ENCODE peak calls at places on chromosomes 6 and 20, in six cellular contexts. U is dorsolateral prefrontal cortex; J is esophagus squamous epithelium; B is MM.1S; Q is upper lobe of left lung; I is CD8-positive, alpha-beta T cell. W is an unnamed sample.

GRCh38 chr20:22623211-22623610 is 38.8 kb upstream of the FOXA2 start:
- DNase-seq in U (no peak), J (no peak), B (no peak), Q (no peak), I (no peak), W (no peak)

GRCh38 chr6:4185419-4185818 is 50.0 kb upstream of the ECI2 start:
- DNase-seq in U (no peak), J (no peak), B (no peak), Q (no peak), I (no peak), W (no peak)

GRCh38 chr6:50862172-50862571 is 43.5 kb downstream of the TFAP2B start:
- DNase-seq in U (no peak), J (no peak), B (no peak), Q (no peak), I (no peak), W (no peak)

GRCh38 chr20:20843982-20844381 is 131.5 kb upstream of the RALGAPA2 start:
- DNase-seq in U (no peak), J (no peak), B (no peak), Q (no peak), I (no peak), W (no peak)

GRCh38 chr6:34985236-34985635 is 96.2 kb downstream of the ANKS1A start:
- DNase-seq in U (no peak), J (no peak), B (peak), Q (no peak), I (no peak), W (no peak)

GRCh38 chr6:7542065-7542877 is 800 bp downstream of the DSP start:
- DNase-seq in U (no peak), J (no peak), B (no peak), Q (peak), I (no peak), W (no peak)

GRCh38 chr20:53769041-53769440 is 175.4 kb upstream of the ZNF217 start:
- DNase-seq in U (no peak), J (no peak), B (no peak), Q (no peak), I (no peak), W (no peak)

GRCh38 chr6:163036251-163036650 is 308.5 kb downstream of the PACRG start:
- DNase-seq in U (no peak), J (no peak), B (no peak), Q (no peak), I (no peak), W (no peak)

GRCh38 chr6:82353848-82354247 is 9.8 kb upstream of the TPBG start:
- DNase-seq in U (no peak), J (no peak), B (no peak), Q (no peak), I (no peak), W (no peak)

GRCh38 chr6:65569505-65569904 is 137.5 kb downstream of the EYS start:
- DNase-seq in U (no peak), J (no peak), B (no peak), Q (no peak), I (no peak), W (no peak)

GRCh38 chr20:43398676-43399324 is 58.9 kb upstream of the SRSF6 start:
- DNase-seq in U (no peak), J (no peak), B (no peak), Q (no peak), I (no peak), W (no peak)

GRCh38 chr6:154197176-154197850 is 158.3 kb downstream of the OPRM1 start:
- DNase-seq in U (no peak), J (no peak), B (no peak), Q (no peak), I (no peak), W (no peak)

GRCh38 chr6:118542184-118542952 is 5.7 kb upstream of the PLN start:
- DNase-seq in U (no peak), J (no peak), B (no peak), Q (no peak), I (no peak), W (no peak)

GRCh38 chr6:169807699-169808607 is 56.5 kb downstream of the ERMARD start:
- DNase-seq in U (no peak), J (no peak), B (no peak), Q (no peak), I (no peak), W (no peak)

GRCh38 chr6:144297498-144298166 is 12.5 kb downstream of the UTRN start:
- DNase-seq in U (no peak), J (no peak), B (no peak), Q (no peak), I (no peak), W (no peak)
- H3K27ac ChIP-seq in U (no peak), J (no peak), B (no peak), Q (peak), I (no peak), W (no peak)

DNA sequence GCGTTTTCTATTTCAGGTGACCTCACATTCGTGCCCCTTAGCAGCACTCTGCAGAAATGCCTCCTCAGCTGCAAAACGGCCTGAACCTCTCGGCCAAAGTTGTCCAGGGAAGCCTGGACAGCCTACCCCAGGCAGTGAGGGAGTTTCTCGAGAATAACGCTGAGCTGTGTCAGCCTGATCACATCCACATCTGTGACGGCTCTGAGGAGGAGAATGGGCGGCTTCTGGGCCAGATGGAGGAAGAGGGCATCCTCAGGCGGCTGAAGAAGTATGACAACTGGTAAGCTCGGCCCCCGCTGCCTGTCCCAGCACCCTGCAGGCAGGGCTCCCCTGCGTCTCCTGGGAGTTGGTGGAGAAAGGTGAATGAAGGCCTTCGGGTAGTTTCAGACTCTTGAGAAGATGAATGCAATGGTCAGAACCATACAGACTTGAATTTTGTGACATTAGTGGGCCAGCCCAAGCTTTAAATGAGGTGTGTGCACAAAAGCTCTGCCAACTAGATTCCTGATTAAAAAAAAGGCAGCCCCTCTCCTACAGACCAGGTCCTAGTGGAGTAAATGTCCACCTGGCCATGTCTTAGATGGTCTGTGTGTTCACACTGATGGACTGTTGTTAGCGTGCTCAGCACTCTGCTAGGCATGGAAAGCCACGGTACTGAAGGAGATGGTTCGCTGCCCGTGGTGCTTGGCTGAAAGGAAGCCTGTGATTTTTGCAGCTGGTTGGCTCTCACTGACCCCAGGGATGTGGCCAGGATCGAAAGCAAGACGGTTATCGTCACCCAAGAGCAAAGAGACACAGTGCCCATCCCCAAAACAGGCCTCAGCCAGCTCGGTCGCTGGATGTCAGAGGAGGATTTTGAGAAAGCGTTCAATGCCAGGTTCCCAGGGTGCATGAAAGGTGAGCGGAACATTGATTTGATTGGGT is 708 bp downstream of the PCK1 start:
- DNase-seq in U (no peak), J (no peak), B (no peak), Q (no peak), I (no peak), W (no peak)
- H3K27ac ChIP-seq in U (no peak), J (no peak), B (no peak), Q (no peak), I (no peak), W (no peak)

GRCh38 chr6:138250513-138251247 is 32.4 kb upstream of the PBOV1 start:
- DNase-seq in U (peak), J (no peak), B (no peak), Q (peak), I (no peak), W (no peak)
- H3K27ac ChIP-seq in U (peak), J (no peak), B (no peak), Q (peak), I (no peak), W (no peak)

DNA sequence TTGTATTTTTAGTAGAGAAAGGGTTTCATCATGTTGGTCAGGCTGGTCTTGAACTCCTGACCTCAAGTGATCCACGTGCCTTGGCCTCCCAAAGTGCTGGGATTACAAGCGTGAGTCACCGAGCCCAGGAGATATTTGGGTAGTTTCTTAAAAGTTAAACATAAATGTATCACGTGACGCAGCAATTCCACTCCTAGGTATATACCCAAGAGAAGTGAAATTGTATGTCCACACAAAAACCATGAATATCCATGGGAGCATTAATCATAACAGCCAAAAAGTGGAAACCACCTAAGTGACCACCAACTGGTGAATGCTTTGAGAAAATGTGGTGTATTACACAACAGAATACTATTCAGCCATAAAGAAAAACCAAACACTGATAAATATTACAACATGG is 164.8 kb downstream of the MRPL14 start:
- DNase-seq in U (no peak), J (no peak), B (no peak), Q (no peak), I (no peak), W (no peak)
- H3K27ac ChIP-seq in U (no peak), J (no peak), B (no peak), Q (no peak), I (no peak), W (no peak)

DNA sequence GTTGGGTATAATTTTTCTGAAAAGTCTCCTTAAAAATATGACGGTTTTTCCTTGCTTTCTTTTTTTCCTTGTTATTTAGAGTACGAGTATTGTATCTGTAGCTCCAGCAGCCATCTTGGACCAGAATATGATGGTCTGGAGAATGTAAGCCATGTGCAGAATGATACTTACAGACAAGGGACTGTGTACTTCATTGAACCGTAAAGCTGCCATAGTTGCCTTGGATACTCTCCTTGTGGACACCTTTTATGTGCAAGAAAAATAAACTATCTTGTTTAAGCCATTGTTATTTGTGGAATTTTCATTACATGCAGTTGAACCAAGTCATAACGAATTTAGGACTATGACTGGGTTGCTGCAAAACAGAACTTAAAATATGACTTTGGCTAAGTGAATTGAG is 485.7 kb upstream of the CITED2 start:
- DNase-seq in U (no peak), J (no peak), B (no peak), Q (no peak), I (no peak), W (no peak)
- H3K27ac ChIP-seq in U (no peak), J (no peak), B (no peak), Q (no peak), I (no peak), W (no peak)

W was measured in A673.